ENCODE peak calls at places on chromosomes 12 and 14, in four cellular contexts. K is brain microvascular endothelial cell, P is bronchial epithelial cell, I is COR-L47. O is an unnamed sample.

GRCh38 chr12:121773011-121773777 is 20.3 kb downstream of the RHOF start:
- DNase-seq in K (no peak), P (peak), I (peak), O (peak)

GRCh38 chr12:124730455-124730932 is 133.2 kb downstream of the SCARB1 start:
- DNase-seq in K (no peak), P (peak), I (peak), O (peak)

GRCh38 chr14:91249841-91250616 is 5.5 kb upstream of the GPR68 start:
- DNase-seq in K (no peak), P (no peak), I (peak), O (no peak)

GRCh38 chr12:92502417-92503028 is 200.3 kb upstream of the PLEKHG7 start:
- DNase-seq in K (no peak), P (no peak), I (no peak), O (no peak)

GRCh38 chr12:47744005-47744651 is 14.6 kb downstream of the RAPGEF3 start:
- DNase-seq in K (no peak), P (peak), I (peak), O (no peak)

GRCh38 chr12:57983150-57983857 is 41.9 kb downstream of the ATP23 start:
- DNase-seq in K (peak), P (peak), I (peak), O (peak)

GRCh38 chr14:73140924-73141323 is 4.6 kb downstream of the PSEN1 start:
- DNase-seq in K (no peak), P (no peak), I (no peak), O (no peak)

GRCh38 chr12:45010051-45010450 is 40.8 kb downstream of the DBX2 start:
- DNase-seq in K (no peak), P (peak), I (no peak), O (no peak)

GRCh38 chr12:3533703-3534386 is 42.8 kb downstream of the PRMT8 start:
- DNase-seq in K (peak), P (peak), I (peak), O (no peak)